ENCODE peak calls at places on chromosomes 13 and 19, in five cellular contexts. One of them, this sample, is unnamed.

GRCh38 chr13:98261165-98261672 is 84.2 kb upstream of the RNF113B start:
- DNase-seq in ovary: no peak
- DNase-seq in heart left ventricle: no peak
- DNase-seq in A549: no peak
- DNase-seq in upper lobe of left lung: no peak
- DNase-seq in this sample: no peak

GRCh38 chr13:27374650-27375049 is 49.8 kb upstream of the GTF3A start:
- DNase-seq in A549: peak; percentile 81
- DNase-seq in ovary: peak; percentile 50
- DNase-seq in upper lobe of left lung: peak; percentile 75
- DNase-seq in heart left ventricle: peak; percentile 58
- DNase-seq in this sample: peak; percentile 52

GRCh38 chr13:80665792-80666333 is 324.9 kb upstream of the SPRY2 start:
- DNase-seq in A549: no peak
- DNase-seq in upper lobe of left lung: no peak
- DNase-seq in ovary: no peak
- DNase-seq in heart left ventricle: no peak
- DNase-seq in this sample: no peak

GRCh38 chr19:56309511-56310185 is 5.0 kb downstream of the ZSCAN5A start:
- DNase-seq in upper lobe of left lung: peak; percentile 73
- DNase-seq in A549: peak; percentile 64
- DNase-seq in ovary: no peak
- DNase-seq in heart left ventricle: peak; percentile 54
- DNase-seq in this sample: no peak

GRCh38 chr19:55688422-55689218 is 13.6 kb downstream of the EPN1 start:
- DNase-seq in A549: no peak
- DNase-seq in ovary: peak; percentile 55
- DNase-seq in heart left ventricle: peak; percentile 21
- DNase-seq in upper lobe of left lung: no peak
- DNase-seq in this sample: no peak

GRCh38 chr19:53696951-53697350 is 65.2 kb downstream of the DPRX start:
- DNase-seq in A549: no peak
- DNase-seq in upper lobe of left lung: no peak
- DNase-seq in ovary: no peak
- DNase-seq in heart left ventricle: no peak
- DNase-seq in this sample: no peak

GRCh38 chr13:20828540-20829364 is 55.0 kb upstream of the EEF1AKMT1 start:
- DNase-seq in A549: peak; percentile 40
- DNase-seq in ovary: no peak
- DNase-seq in upper lobe of left lung: no peak
- DNase-seq in heart left ventricle: no peak
- DNase-seq in this sample: peak; percentile 39

GRCh38 chr13:42333613-42334328 is 61.8 kb downstream of the AKAP11 start:
- DNase-seq in upper lobe of left lung: no peak
- DNase-seq in A549: peak; percentile 41
- DNase-seq in heart left ventricle: no peak
- DNase-seq in ovary: no peak
- DNase-seq in this sample: no peak

GRCh38 chr19:34767967-34768366 is 5.0 kb downstream of the ZNF599 start:
- DNase-seq in ovary: no peak
- DNase-seq in A549: no peak
- DNase-seq in upper lobe of left lung: no peak
- DNase-seq in heart left ventricle: no peak
- DNase-seq in this sample: no peak

GRCh38 chr19:41997121-41997850 is 3.3 kb upstream of the ATP1A3 start:
- DNase-seq in heart left ventricle: peak; percentile 55
- DNase-seq in A549: peak; percentile 69
- DNase-seq in ovary: no peak
- DNase-seq in upper lobe of left lung: peak; percentile 29
- DNase-seq in this sample: no peak

DNA sequence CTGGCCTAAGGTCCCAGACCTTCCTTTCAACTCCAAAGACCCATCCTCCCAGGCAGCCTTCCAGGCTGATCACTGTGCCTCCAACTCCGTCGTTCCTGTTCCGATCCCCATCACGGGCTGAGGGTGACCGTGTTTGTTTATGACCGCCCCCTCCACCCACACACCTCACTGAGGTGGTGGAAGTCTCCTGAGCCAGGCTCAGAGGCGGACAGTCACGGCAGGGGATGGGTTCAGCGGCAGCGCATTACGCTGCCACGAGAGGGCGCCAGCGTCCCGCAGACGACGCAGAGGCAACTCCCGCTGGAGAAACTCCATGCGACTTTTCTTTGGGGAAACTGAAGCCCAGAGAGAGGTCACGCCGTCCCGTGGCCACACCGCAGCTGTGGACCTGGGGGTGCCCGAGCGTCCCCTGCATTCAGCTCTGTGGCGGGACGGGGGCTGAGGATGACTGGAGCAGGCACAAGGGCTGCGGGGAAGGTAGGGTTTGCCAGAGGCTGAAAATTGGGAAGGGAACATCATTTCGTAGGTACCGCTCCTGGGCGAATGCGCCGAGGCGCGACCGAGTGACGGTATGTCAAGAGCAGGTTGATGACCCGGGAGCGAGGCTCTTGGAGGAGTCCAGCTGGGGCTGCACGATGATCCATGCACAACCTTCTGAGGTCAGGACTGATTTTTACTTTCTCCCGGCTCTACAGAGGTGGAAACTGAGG is 920 bp upstream of the ARRDC2 start:
- DNase-seq in ovary: peak; percentile 73
- DNase-seq in heart left ventricle: peak; percentile 82
- DNase-seq in upper lobe of left lung: peak; percentile 88
- DNase-seq in A549: peak; percentile 71
- DNase-seq in this sample: peak; percentile 76
- TF ChIP-seq CTCF in ovary: peak; percentile 94
- TF ChIP-seq CTCF in heart left ventricle: peak; percentile 99
- TF ChIP-seq CTCF in upper lobe of left lung: peak; percentile 98
- TF ChIP-seq CTCF in A549: peak; percentile 87
- TF ChIP-seq CTCF in this sample: peak; percentile 98

DNA sequence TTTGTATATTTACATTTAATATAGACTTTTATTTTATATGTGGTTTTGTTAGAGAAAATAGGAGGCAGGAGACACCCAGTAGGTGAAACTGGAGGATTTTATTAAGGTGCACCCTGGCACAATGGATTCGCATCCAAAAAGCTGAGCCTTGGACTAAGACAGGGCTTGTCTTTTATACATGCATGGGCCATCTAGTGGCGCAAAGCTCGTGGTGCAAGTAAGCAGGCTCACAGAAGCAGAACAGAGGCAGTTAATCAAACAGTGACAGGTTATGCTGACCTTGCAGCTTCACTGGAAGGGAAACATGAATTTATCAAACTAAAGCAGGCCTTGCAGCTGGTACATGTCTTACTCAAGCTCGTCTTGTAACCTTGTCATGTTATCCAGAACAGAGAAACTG is 58.8 kb upstream of the ZNF681 start:
- DNase-seq in heart left ventricle: peak; percentile 37
- DNase-seq in A549: peak; percentile 52
- DNase-seq in ovary: no peak
- DNase-seq in upper lobe of left lung: peak; percentile 27
- DNase-seq in this sample: peak; percentile 62
- H3K9me3 ChIP-seq in heart left ventricle: no peaks in the 10 kb centered on the region
- H3K9me3 ChIP-seq in A549: peaks cover 34% of the 10 kb centered on the region
- H3K9me3 ChIP-seq in ovary: no peaks in the 10 kb centered on the region
- H3K9me3 ChIP-seq in upper lobe of left lung: peaks cover 17% of the 10 kb centered on the region
- H3K9me3 ChIP-seq in this sample: no peaks in the 10 kb centered on the region

GRCh38 chr19:57527136-57527881 is at the start of gene ZNF549:
- DNase-seq in upper lobe of left lung: peak; percentile 88
- DNase-seq in A549: peak; percentile 93
- DNase-seq in ovary: peak; percentile 89
- DNase-seq in heart left ventricle: peak; percentile 93
- DNase-seq in this sample: peak; percentile 81
- TF ChIP-seq POLR2A in upper lobe of left lung: peak; percentile 38
- TF ChIP-seq POLR2A in A549: no peak
- TF ChIP-seq POLR2A in ovary: peak; percentile 21
- TF ChIP-seq POLR2A in heart left ventricle: no peak
- TF ChIP-seq POLR2A in this sample: no peak

GRCh38 chr13:110474713-110475112 is 86.8 kb downstream of the RAB20 start:
- DNase-seq in A549: no peak
- DNase-seq in upper lobe of left lung: no peak
- DNase-seq in ovary: no peak
- DNase-seq in heart left ventricle: no peak
- DNase-seq in this sample: no peak
- TF ChIP-seq CTCF in A549: no peak
- TF ChIP-seq CTCF in upper lobe of left lung: no peak
- TF ChIP-seq CTCF in ovary: no peak
- TF ChIP-seq CTCF in heart left ventricle: no peak
- TF ChIP-seq CTCF in this sample: no peak